ENCODE peak calls at places on chromosomes 12 and 14, in five cellular contexts. C, Q, I, A and N are unnamed samples.

GRCh38 chr14:74582910-74583581 is 29.0 kb downstream of the LTBP2 start:
- DNase-seq in A (no peak), C (peak; percentile 70), Q (no peak), I (no peak), N (peak; percentile 81)

GRCh38 chr14:68544150-68544892 is 248.5 kb downstream of the ZFP36L1 start:
- DNase-seq in C (peak; percentile 92), Q (no peak), I (no peak), A (no peak), N (peak; percentile 95)

GRCh38 chr12:118136559-118137003 is 657 bp downstream of the PEBP1 start:
- DNase-seq in C (peak; percentile 78), Q (peak; percentile 30), I (peak; percentile 25), A (peak; percentile 55), N (peak; percentile 52)

GRCh38 chr14:24240110-24240918 is 2.1 kb downstream of the TINF2 start:
- DNase-seq in Q (no peak), C (no peak), I (no peak), A (no peak), N (no peak)

GRCh38 chr12:101356794-101357193 is 50.8 kb downstream of the ARL1 start:
- DNase-seq in Q (no peak), A (no peak), I (no peak), C (no peak), N (no peak)

GRCh38 chr12:13106666-13107065 is 3.2 kb upstream of the GSG1 start:
- DNase-seq in C (no peak), I (no peak), A (no peak), Q (no peak), N (no peak)

GRCh38 chr12:132886529-132887477 is 602 bp downstream of the CHFR start:
- DNase-seq in C (peak; percentile 60), Q (peak; percentile 23), A (no peak), I (peak; percentile 12), N (peak; percentile 36)

GRCh38 chr12:65229441-65229840 is 49.0 kb upstream of the MSRB3 start:
- DNase-seq in C (peak; percentile 53), A (no peak), Q (no peak), I (no peak), N (peak; percentile 67)

GRCh38 chr12:120466560-120467315 is 2.8 kb downstream of the SRSF9 start:
- DNase-seq in A (peak; percentile 46), I (no peak), Q (peak; percentile 59), C (peak; percentile 67), N (peak; percentile 48)

GRCh38 chr12:50642035-50642451 is 121.9 kb upstream of the ATF1 start:
- DNase-seq in A (no peak), I (peak; percentile 22), C (peak; percentile 71), Q (no peak), N (peak; percentile 42)

GRCh38 chr12:650983-651382 is 12.3 kb downstream of the NINJ2 start:
- DNase-seq in C (no peak), Q (no peak), A (no peak), I (no peak), N (no peak)

GRCh38 chr14:106459971-106460730 is 933.8 kb downstream of the TMEM121 start:
- DNase-seq in I (peak; percentile 1), A (peak; percentile 79), C (no peak), Q (peak; percentile 71), N (no peak)

GRCh38 chr14:53670701-53671100 is 285.9 kb downstream of the BMP4 start:
- DNase-seq in Q (no peak), A (no peak), I (no peak), C (peak; percentile 61), N (peak; percentile 89)

GRCh38 chr14:77284066-77284855 is 13.3 kb upstream of the NGB start:
- DNase-seq in A (no peak), I (no peak), C (no peak), Q (no peak), N (no peak)

GRCh38 chr12:47296828-47297227 is 217.1 kb upstream of the AMIGO2 start:
- DNase-seq in Q (no peak), A (no peak), C (no peak), I (no peak), N (no peak)